ENCODE peak calls at places on chromosome 7, in eight cellular contexts. M is mesendoderm, Y is PC-3, P is SK-N-SH, O is HepG2, X is IMR-90, B is astrocyte, W is fibroblast of lung. U is an unnamed sample.

GRCh38 chr7:121334875-121335648 is 6.3 kb downstream of the WNT16 start:
- DNase-seq in M (no peak), Y (no peak), P (no peak), O (no peak), X (peak; percentile 50), B (peak; percentile 31), W (no peak), U (peak; percentile 57)

GRCh38 chr7:35716038-35716803 is 21.3 kb upstream of the HERPUD2 start:
- DNase-seq in M (no peak), Y (no peak), P (peak; percentile 58), O (no peak), X (peak; percentile 54), B (no peak), W (peak; percentile 24), U (peak; percentile 60)

GRCh38 chr7:54841772-54842707 is 83.0 kb upstream of the SEC61G start:
- DNase-seq in M (peak; percentile 40), Y (peak; percentile 60), P (no peak), O (peak; percentile 36), X (peak; percentile 95), B (peak; percentile 89), W (peak; percentile 84), U (peak; percentile 66)

GRCh38 chr7:27225005-27225934 is 17.3 kb upstream of the EVX1 start:
- DNase-seq in M (no peak), Y (no peak), P (no peak), O (no peak), X (no peak), B (no peak), W (no peak), U (no peak)

GRCh38 chr7:1028775-1029636 is 15.3 kb upstream of the GPR146 start:
- DNase-seq in M (peak; percentile 92), Y (peak; percentile 91), P (peak; percentile 94), O (peak; percentile 93), X (peak; percentile 95), B (peak; percentile 92), W (peak; percentile 93), U (peak; percentile 96)

GRCh38 chr7:139103057-139103820 is 6.3 kb downstream of the ZC3HAV1 start:
- DNase-seq in M (no peak), Y (no peak), P (no peak), O (no peak), X (no peak), B (no peak), W (no peak), U (no peak)

GRCh38 chr7:128172963-128173362 is 68.1 kb upstream of the LEP start:
- DNase-seq in M (no peak), Y (no peak), P (no peak), O (no peak), X (no peak), B (no peak), W (no peak), U (no peak)

GRCh38 chr7:35576037-35576573 is 118.8 kb downstream of the HERPUD2 start:
- DNase-seq in M (no peak), Y (no peak), P (no peak), O (no peak), X (no peak), B (no peak), W (no peak), U (no peak)

GRCh38 chr7:44411306-44411705 is 79.2 kb downstream of the NUDCD3 start:
- DNase-seq in M (no peak), Y (no peak), P (no peak), O (no peak), X (no peak), B (no peak), W (no peak), U (no peak)

GRCh38 chr7:80312139-80312661 is 177.6 kb downstream of the GNAI1 start:
- DNase-seq in M (peak; percentile 87), Y (peak; percentile 75), P (no peak), O (peak; percentile 43), X (peak; percentile 94), B (peak; percentile 78), W (peak; percentile 96), U (peak; percentile 83)

GRCh38 chr7:97003262-97004236 is 1.8 kb upstream of the DLX6 start:
- DNase-seq in M (peak; percentile 40), Y (no peak), P (peak; percentile 34), O (no peak), X (no peak), B (no peak), W (no peak), U (no peak)

GRCh38 chr7:97001656-97002554 is 3.4 kb upstream of the DLX6 start:
- DNase-seq in M (peak; percentile 83), Y (no peak), P (peak; percentile 7), O (no peak), X (no peak), B (no peak), W (no peak), U (no peak)

GRCh38 chr7:97002555-97003261 is 2.6 kb upstream of the DLX6 start:
- DNase-seq in M (peak; percentile 63), Y (no peak), P (peak; percentile 15), O (no peak), X (no peak), B (no peak), W (no peak), U (no peak)

GRCh38 chr7:96998765-96999164 is 6.6 kb upstream of the DLX6 start:
- DNase-seq in M (peak; percentile 60), Y (no peak), P (no peak), O (no peak), X (no peak), B (no peak), W (no peak), U (no peak)

DNA sequence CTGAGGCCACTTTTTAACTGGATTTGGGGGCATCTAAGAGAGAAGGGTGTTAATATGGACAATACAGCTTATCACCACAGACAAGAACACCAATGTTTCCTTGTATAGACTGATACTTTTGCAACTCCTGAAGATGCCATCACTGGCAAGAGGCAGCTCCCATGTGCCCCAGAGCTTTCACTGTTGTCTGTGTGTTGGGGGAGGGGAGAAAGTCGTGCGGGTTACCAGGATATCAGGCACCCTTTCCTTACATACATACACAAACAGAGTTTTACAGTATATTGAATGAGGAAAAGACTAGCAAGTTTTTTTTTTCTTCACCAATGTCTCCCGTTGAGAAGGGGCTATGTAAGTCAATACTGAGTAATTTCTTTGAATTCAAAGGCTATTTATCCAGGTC is 4.1 kb upstream of the DLX6 start:
- DNase-seq in M (peak; percentile 50), Y (no peak), P (no peak), O (no peak), X (no peak), B (no peak), W (no peak), U (no peak)
- H3K9ac ChIP-seq in M (no peak overlapping the region), Y (no peak overlapping the region), P (no peak overlapping the region), O (no peak overlapping the region), X (no peak overlapping the region), B (no peak overlapping the region), W (no peak overlapping the region), U (no peak overlapping the region)

GRCh38 chr7:130970696-130971095 is 236.7 kb upstream of the KLF14 start:
- DNase-seq in M (no peak), Y (no peak), P (no peak), O (no peak), X (peak; percentile 45), B (no peak), W (no peak), U (peak; percentile 24)

GRCh38 chr7:130973637-130974036 is 239.6 kb upstream of the KLF14 start:
- DNase-seq in M (no peak), Y (no peak), P (no peak), O (no peak), X (no peak), B (no peak), W (no peak), U (no peak)

GRCh38 chr7:130974169-130974568 is 240.2 kb upstream of the KLF14 start:
- DNase-seq in M (no peak), Y (no peak), P (no peak), O (no peak), X (no peak), B (no peak), W (no peak), U (no peak)

GRCh38 chr7:130971297-130971696 is 237.3 kb upstream of the KLF14 start:
- DNase-seq in M (no peak), Y (no peak), P (no peak), O (no peak), X (no peak), B (no peak), W (no peak), U (no peak)

DNA sequence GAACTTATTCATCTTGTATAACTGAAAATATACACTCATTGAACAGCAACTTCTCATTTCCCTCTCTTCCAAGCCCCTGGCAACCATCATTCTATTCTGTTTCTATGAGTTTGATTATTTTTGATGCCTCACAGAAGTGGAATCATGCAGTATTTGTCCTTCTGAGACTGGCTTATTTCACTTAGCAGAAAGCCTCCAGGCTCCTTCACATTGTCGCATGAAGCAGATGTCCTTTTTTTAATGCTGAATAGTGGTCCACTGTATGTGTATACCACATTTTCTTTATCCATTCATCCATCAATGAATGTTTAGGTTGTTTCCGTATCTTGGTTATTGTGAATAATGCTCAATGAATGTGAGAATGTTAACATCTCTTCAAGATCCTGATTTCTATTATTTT is 238.2 kb upstream of the KLF14 start:
- DNase-seq in M (no peak), Y (no peak), P (no peak), O (no peak), X (no peak), B (no peak), W (no peak), U (no peak)
- H3K4me1 ChIP-seq in M (no peaks in the 10 kb centered on the region), Y (peaks cover 4% of the 10 kb centered on the region), P (peaks cover 10% of the 10 kb centered on the region), O (peaks cover 5% of the 10 kb centered on the region), X (peaks cover 5% of the 10 kb centered on the region), B (no peaks in the 10 kb centered on the region), W (no peaks in the 10 kb centered on the region), U (peaks cover 23% of the 10 kb centered on the region)

DNA sequence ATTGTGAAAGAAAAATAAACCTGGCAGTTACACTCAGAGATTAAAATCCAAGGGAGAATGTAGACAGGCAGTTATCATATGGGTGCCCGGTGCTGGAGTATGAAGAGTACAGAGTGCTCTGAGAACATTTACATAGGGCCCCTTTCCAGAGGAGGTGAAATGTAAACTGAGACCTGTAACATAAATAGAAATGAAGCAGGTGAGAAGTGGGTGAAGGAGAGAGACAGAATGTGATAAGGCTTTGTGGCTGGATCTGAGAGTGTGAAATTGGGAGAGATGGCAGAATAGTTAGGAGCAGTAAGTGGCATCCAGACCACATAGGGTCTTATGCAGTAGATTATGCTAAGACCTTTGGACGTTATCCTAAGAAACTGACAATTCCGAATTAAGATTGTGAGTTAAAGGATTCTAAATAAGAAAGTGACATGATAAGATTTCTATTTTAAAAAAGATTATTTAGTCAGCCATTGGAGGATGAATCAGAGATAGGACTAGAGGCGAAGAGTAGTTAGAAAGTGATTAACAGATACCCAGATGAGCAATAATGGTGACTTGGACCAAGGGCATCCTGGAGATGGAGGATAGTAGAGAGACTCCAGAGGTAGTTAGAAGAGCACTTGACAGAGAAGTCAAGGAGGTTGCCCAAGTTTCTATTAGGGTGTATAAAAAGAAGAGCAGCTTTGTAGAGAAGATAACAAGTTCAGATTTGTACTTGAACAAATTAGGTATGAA is 36.7 kb downstream of the DNAH11 start:
- DNase-seq in M (peak; percentile 58), Y (no peak), P (no peak), O (no peak), X (peak; percentile 1), B (no peak), W (no peak), U (no peak)
- H3K9ac ChIP-seq in M (no peak overlapping the region), Y (no peak overlapping the region), P (no peak overlapping the region), O (no peak overlapping the region), X (no peak overlapping the region), B (no peak overlapping the region), W (no peak overlapping the region), U (peak overlapping the region; percentile 17)

DNA sequence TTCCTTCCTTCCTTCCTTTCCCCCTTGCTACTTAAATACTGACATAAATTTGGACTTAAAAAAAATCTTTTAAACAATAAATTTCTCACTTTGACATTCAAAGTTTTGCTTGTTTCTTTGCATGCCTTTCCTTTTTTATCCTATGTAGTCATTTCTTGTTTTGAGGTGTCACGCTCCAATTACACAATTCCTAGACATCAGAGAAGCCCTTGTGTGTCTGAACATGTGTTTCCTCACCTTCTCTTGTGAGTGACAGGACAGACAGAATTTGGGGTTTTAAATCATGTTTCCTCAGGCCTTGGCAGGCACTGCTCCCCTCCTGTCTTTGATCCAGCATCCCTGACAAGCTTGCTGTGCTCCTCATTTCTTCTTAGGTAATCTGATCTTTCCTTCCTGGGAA is 91.3 kb downstream of the CYTH3 start:
- DNase-seq in M (no peak), Y (no peak), P (no peak), O (no peak), X (no peak), B (no peak), W (no peak), U (no peak)
- H3K4me1 ChIP-seq in M (no peaks in the 10 kb centered on the region), Y (peaks cover 8% of the 10 kb centered on the region), P (no peaks in the 10 kb centered on the region), O (no peaks in the 10 kb centered on the region), X (peaks cover 10% of the 10 kb centered on the region), B (no peaks in the 10 kb centered on the region), W (peaks cover 4% of the 10 kb centered on the region), U (peaks cover 32% of the 10 kb centered on the region)